ENCODE peak calls at places on chromosomes 11 and 22, in six cellular contexts. One of them, this sample, is unnamed.

GRCh38 chr22:40681451-40681850 is 2.2 kb downstream of the MCHR1 start:
- DNase-seq in neuronal stem cell: no peak
- DNase-seq in right cardiac atrium: peak
- DNase-seq in fibroblast of lung: no peak
- DNase-seq in PC-3: no peak
- DNase-seq in thoracic aorta: no peak
- DNase-seq in this sample: no peak

GRCh38 chr11:77201370-77201769 is 73.3 kb downstream of the MYO7A start:
- DNase-seq in fibroblast of lung: no peak
- DNase-seq in right cardiac atrium: no peak
- DNase-seq in PC-3: no peak
- DNase-seq in thoracic aorta: no peak
- DNase-seq in neuronal stem cell: no peak
- DNase-seq in this sample: no peak

GRCh38 chr22:32693102-32693501 is 108.4 kb upstream of the TIMP3 start:
- DNase-seq in thoracic aorta: no peak
- DNase-seq in fibroblast of lung: peak
- DNase-seq in PC-3: peak
- DNase-seq in right cardiac atrium: no peak
- DNase-seq in neuronal stem cell: no peak
- DNase-seq in this sample: no peak

GRCh38 chr11:47566166-47566546 is 757 bp downstream of the PTPMT1 start:
- DNase-seq in neuronal stem cell: no peak
- DNase-seq in right cardiac atrium: no peak
- DNase-seq in thoracic aorta: no peak
- DNase-seq in fibroblast of lung: no peak
- DNase-seq in PC-3: peak
- DNase-seq in this sample: no peak

GRCh38 chr11:118628861-118629549 is 21.6 kb downstream of the PHLDB1 start:
- DNase-seq in neuronal stem cell: no peak
- DNase-seq in thoracic aorta: no peak
- DNase-seq in PC-3: no peak
- DNase-seq in fibroblast of lung: no peak
- DNase-seq in right cardiac atrium: peak
- DNase-seq in this sample: no peak

GRCh38 chr11:3674189-3674588 is 3.0 kb upstream of the CHRNA10 start:
- DNase-seq in fibroblast of lung: peak
- DNase-seq in thoracic aorta: no peak
- DNase-seq in right cardiac atrium: no peak
- DNase-seq in neuronal stem cell: no peak
- DNase-seq in PC-3: peak
- DNase-seq in this sample: no peak

GRCh38 chr22:37075822-37076433 is 24.4 kb downstream of the KCTD17 start:
- DNase-seq in thoracic aorta: no peak
- DNase-seq in PC-3: no peak
- DNase-seq in right cardiac atrium: no peak
- DNase-seq in neuronal stem cell: no peak
- DNase-seq in fibroblast of lung: no peak
- DNase-seq in this sample: no peak

GRCh38 chr11:116990061-116990473 is 108.2 kb downstream of the SIK3 start:
- DNase-seq in PC-3: peak
- DNase-seq in right cardiac atrium: no peak
- DNase-seq in fibroblast of lung: peak
- DNase-seq in thoracic aorta: no peak
- DNase-seq in neuronal stem cell: no peak
- DNase-seq in this sample: no peak

GRCh38 chr22:37566903-37567798 is 6.9 kb downstream of the CDC42EP1 start:
- DNase-seq in right cardiac atrium: peak
- DNase-seq in fibroblast of lung: peak
- DNase-seq in PC-3: peak
- DNase-seq in thoracic aorta: no peak
- DNase-seq in neuronal stem cell: peak
- DNase-seq in this sample: peak

GRCh38 chr22:22201185-22201924 is 43.2 kb upstream of the VPREB1 start:
- DNase-seq in PC-3: peak
- DNase-seq in thoracic aorta: no peak
- DNase-seq in right cardiac atrium: no peak
- DNase-seq in neuronal stem cell: peak
- DNase-seq in fibroblast of lung: no peak
- DNase-seq in this sample: peak

GRCh38 chr11:3222941-3223905 is 4.6 kb upstream of the MRGPRG start:
- DNase-seq in right cardiac atrium: no peak
- DNase-seq in thoracic aorta: no peak
- DNase-seq in PC-3: no peak
- DNase-seq in neuronal stem cell: no peak
- DNase-seq in fibroblast of lung: no peak
- DNase-seq in this sample: no peak

GRCh38 chr22:46052801-46053562 is 76.0 kb upstream of the WNT7B start:
- DNase-seq in thoracic aorta: no peak
- DNase-seq in fibroblast of lung: peak
- DNase-seq in neuronal stem cell: no peak
- DNase-seq in right cardiac atrium: peak
- DNase-seq in PC-3: peak
- DNase-seq in this sample: no peak

GRCh38 chr11:76209956-76210885 is 3.9 kb upstream of the WNT11 start:
- DNase-seq in fibroblast of lung: peak
- DNase-seq in thoracic aorta: no peak
- DNase-seq in PC-3: peak
- DNase-seq in neuronal stem cell: peak
- DNase-seq in right cardiac atrium: peak
- DNase-seq in this sample: peak

GRCh38 chr11:72609045-72609444 is 65.2 kb downstream of the PDE2A start:
- DNase-seq in thoracic aorta: no peak
- DNase-seq in PC-3: peak
- DNase-seq in right cardiac atrium: no peak
- DNase-seq in fibroblast of lung: peak
- DNase-seq in neuronal stem cell: no peak
- DNase-seq in this sample: no peak

GRCh38 chr11:71400216-71400615 is 48.0 kb downstream of the DHCR7 start:
- DNase-seq in fibroblast of lung: no peak
- DNase-seq in right cardiac atrium: no peak
- DNase-seq in thoracic aorta: no peak
- DNase-seq in PC-3: no peak
- DNase-seq in neuronal stem cell: no peak
- DNase-seq in this sample: no peak

DNA sequence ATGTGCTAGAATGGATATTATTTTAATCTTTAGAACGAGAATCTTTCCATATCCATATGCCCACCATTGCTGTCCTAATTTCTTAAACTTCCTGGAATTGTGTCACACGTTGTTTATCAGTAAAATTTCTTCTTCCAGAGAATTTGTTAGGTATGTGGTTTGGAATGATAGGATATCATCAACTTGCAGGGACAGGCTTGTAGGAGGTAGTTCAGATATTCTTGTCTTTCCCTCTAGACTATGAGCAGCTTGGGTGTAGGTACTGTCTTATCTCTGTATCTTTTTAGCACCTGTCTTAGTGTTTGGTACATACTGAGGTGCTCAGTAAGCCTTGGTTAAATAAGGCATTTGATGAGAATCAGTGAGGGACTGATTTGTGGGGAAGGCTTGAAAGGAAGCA is 3.4 kb downstream of the CTNND1 start:
- DNase-seq in neuronal stem cell: no peak
- DNase-seq in fibroblast of lung: no peak
- DNase-seq in thoracic aorta: no peak
- DNase-seq in PC-3: no peak
- DNase-seq in right cardiac atrium: no peak
- DNase-seq in this sample: no peak
- H3K27ac ChIP-seq in neuronal stem cell: no peak
- H3K27ac ChIP-seq in fibroblast of lung: no peak
- H3K27ac ChIP-seq in thoracic aorta: peak
- H3K27ac ChIP-seq in PC-3: no peak
- H3K27ac ChIP-seq in right cardiac atrium: no peak
- H3K27ac ChIP-seq in this sample: no peak

DNA sequence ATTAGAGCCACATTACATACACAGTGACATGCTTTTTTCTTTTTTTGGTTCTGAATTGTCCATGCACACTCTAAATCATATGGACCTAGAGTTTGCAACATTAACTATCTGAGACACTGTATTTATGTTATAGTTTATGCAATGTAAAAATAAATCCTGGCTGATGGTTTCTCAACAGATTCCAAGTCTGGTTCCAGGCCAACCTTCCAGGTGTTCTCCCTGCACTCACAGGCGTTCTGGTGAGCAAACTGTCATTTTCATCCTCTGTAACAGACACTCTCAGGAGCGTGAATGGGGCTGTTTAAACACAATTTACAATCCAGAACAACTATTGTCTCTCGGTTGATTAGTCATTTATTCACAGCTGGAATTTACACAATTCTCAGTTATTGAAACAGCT is 36.5 kb upstream of the ANKK1 start:
- DNase-seq in right cardiac atrium: no peak
- DNase-seq in PC-3: no peak
- DNase-seq in neuronal stem cell: no peak
- DNase-seq in fibroblast of lung: no peak
- DNase-seq in thoracic aorta: no peak
- DNase-seq in this sample: no peak
- H3K27ac ChIP-seq in right cardiac atrium: no peak
- H3K27ac ChIP-seq in PC-3: no peak
- H3K27ac ChIP-seq in neuronal stem cell: no peak
- H3K27ac ChIP-seq in fibroblast of lung: no peak
- H3K27ac ChIP-seq in thoracic aorta: no peak
- H3K27ac ChIP-seq in this sample: no peak

DNA sequence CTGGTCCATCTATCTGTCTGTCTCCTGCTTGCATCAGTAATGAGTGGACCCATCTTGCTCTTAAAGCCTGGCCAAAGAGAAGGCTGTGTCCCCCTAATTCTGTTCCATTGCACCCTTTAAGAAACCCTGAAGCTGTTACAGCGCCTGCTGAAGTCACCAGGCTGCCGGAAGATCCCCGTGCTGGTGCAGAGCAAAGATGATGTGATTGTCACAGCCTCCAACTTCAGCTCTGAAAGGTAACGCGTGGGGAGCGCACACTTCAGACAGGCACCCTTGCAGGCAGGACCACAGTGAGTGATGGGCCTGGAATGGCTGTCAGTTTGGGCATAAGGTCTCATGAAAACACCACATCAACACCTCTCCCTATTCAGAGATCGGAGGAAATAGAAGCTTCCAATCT is 18.4 kb downstream of the GTPBP1 start:
- DNase-seq in right cardiac atrium: peak
- DNase-seq in neuronal stem cell: no peak
- DNase-seq in thoracic aorta: no peak
- DNase-seq in PC-3: no peak
- DNase-seq in fibroblast of lung: no peak
- DNase-seq in this sample: no peak
- H3K27ac ChIP-seq in right cardiac atrium: no peak
- H3K27ac ChIP-seq in neuronal stem cell: no peak
- H3K27ac ChIP-seq in thoracic aorta: no peak
- H3K27ac ChIP-seq in PC-3: no peak
- H3K27ac ChIP-seq in fibroblast of lung: no peak
- H3K27ac ChIP-seq in this sample: no peak

DNA sequence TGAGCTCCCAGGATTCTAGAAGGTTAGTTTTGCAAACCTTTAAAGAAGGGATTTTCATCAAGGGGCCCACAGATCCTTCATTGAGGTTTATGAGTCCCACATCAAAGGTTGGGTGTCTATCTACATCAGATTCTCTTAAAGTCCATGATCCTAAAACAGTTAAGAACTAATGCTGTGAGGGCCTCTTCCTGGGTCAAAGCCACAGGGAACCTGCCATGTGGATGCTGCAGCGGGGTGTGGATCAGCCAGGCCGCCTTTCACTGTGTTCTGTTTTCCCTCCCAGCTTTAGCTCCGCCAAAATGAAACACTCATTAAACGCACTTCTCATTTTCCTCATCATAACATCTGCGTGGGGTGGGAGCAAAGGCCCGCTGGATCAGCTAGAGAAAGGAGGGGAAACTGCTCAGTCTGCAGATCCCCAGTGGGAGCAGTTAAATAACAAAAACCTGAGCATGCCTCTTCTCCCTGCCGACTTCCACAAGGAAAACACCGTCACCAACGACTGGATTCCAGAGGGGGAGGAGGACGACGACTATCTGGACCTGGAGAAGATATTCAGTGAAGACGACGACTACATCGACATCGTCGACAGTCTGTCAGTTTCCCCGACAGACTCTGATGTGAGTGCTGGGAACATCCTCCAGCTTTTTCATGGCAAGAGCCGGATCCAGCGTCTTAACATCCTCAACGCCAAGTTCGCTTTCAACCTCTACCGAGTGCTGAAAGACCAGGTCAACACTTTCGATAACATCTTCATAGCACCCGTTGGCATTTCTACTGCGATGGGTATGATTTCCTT is 5.3 kb downstream of the SERPIND1 start:
- DNase-seq in fibroblast of lung: no peak
- DNase-seq in neuronal stem cell: no peak
- DNase-seq in thoracic aorta: no peak
- DNase-seq in PC-3: no peak
- DNase-seq in right cardiac atrium: no peak
- DNase-seq in this sample: no peak
- H3K27ac ChIP-seq in fibroblast of lung: no peak
- H3K27ac ChIP-seq in neuronal stem cell: no peak
- H3K27ac ChIP-seq in thoracic aorta: no peak
- H3K27ac ChIP-seq in PC-3: peak
- H3K27ac ChIP-seq in right cardiac atrium: no peak
- H3K27ac ChIP-seq in this sample: no peak

DNA sequence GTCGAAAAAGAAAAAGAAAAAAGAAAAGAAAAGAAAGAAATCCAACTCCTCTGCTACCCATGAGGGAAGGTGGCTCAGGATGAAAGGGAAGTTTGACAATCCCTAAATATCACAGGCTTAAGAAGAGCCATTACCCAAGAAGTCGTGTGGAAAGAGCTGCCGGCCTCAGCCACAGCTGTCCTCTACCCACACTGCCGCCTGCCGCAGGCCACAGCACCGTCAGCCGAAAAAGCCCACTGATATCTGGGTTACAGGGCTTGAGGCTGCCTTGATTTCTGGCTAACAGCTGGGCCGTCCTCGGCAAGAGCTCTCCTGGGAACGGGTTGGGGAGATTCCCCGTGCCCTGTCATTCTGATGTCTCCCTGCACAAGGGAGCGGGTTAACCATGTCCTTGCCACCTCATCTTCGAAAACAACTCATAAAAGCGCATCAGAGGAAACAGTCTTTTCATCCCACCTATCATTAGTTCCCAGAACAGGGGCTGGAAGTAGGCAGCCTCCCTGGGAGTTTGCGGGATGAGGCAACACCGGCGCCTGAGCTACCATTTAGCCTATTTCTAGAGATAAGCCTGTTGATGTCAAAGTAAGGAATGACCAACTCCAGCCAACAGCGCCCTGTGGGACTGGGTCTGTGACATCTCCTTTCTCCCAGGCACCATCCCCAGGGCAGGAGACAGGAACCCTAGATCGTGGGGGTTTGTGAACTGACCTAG is 21.8 kb upstream of the SNX32 start:
- DNase-seq in neuronal stem cell: no peak
- DNase-seq in thoracic aorta: no peak
- DNase-seq in fibroblast of lung: no peak
- DNase-seq in right cardiac atrium: no peak
- DNase-seq in PC-3: no peak
- DNase-seq in this sample: no peak
- H3K27ac ChIP-seq in neuronal stem cell: no peak
- H3K27ac ChIP-seq in thoracic aorta: no peak
- H3K27ac ChIP-seq in fibroblast of lung: no peak
- H3K27ac ChIP-seq in right cardiac atrium: no peak
- H3K27ac ChIP-seq in PC-3: no peak
- H3K27ac ChIP-seq in this sample: no peak

DNA sequence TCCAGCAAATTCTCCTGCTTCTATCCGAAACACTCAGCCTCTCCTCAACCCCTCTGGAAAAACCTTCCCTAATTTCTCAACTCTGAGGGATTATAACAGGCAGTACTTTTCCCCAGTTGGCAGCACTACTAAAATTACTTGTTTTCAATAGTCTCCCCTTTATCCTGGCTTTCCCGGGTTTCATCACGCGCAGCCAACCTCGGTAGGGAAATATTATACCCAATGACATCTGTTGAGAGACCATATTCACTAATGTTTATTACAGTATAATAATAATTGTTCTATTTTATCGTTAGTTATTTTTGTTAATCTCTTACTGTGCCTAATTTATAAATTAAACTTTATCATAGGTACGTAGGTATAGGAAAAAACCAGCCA is 330 bp upstream of the POLD3 start:
- DNase-seq in neuronal stem cell: no peak
- DNase-seq in right cardiac atrium: no peak
- DNase-seq in thoracic aorta: no peak
- DNase-seq in fibroblast of lung: no peak
- DNase-seq in PC-3: no peak
- DNase-seq in this sample: no peak
- H3K27ac ChIP-seq in neuronal stem cell: no peak
- H3K27ac ChIP-seq in right cardiac atrium: no peak
- H3K27ac ChIP-seq in thoracic aorta: peak
- H3K27ac ChIP-seq in fibroblast of lung: peak
- H3K27ac ChIP-seq in PC-3: no peak
- H3K27ac ChIP-seq in this sample: no peak

This sample was measured in CD4-positive, alpha-beta T cell.